ENCODE peak calls at places on chromosomes 3 and 15, in six cellular contexts. F is HL-60; D is esophagus muscularis mucosa; V is cardiac muscle cell; C is AG04449; S is CD8-positive, alpha-beta T cell. A is an unnamed sample.

GRCh38 chr15:98881526-98882517 is 125.8 kb downstream of the PGPEP1L start:
- DNase-seq in C (no peak), S (no peak), V (peak), F (peak), D (no peak), A (no peak)

GRCh38 chr3:113242091-113242581 is 30.8 kb downstream of the BOC start:
- DNase-seq in F (no peak), V (peak), C (no peak), D (no peak), S (no peak), A (peak)

GRCh38 chr15:100255644-100256043 is 86.1 kb downstream of the ADAMTS17 start:
- DNase-seq in C (no peak), S (no peak), V (no peak), F (no peak), D (no peak), A (no peak)

GRCh38 chr3:60086811-60087210 is 1037.0 kb upstream of the CFAP20DC start:
- DNase-seq in V (peak), D (no peak), S (no peak), C (no peak), F (peak), A (peak)

GRCh38 chr3:71393093-71393492 is 190.4 kb downstream of the FOXP1 start:
- DNase-seq in F (no peak), D (no peak), V (no peak), S (no peak), C (no peak), A (no peak)

GRCh38 chr3:29291982-29292363 is 11.1 kb downstream of the RBMS3 start:
- DNase-seq in S (no peak), F (no peak), C (no peak), V (no peak), D (no peak), A (no peak)

GRCh38 chr3:187919990-187920389 is 174.7 kb upstream of the BCL6 start:
- DNase-seq in D (no peak), S (no peak), F (no peak), V (no peak), C (no peak), A (no peak)

GRCh38 chr3:13882876-13883275 is 3.0 kb upstream of the WNT7A start:
- DNase-seq in D (peak), F (no peak), S (no peak), V (no peak), C (no peak), A (no peak)

GRCh38 chr3:143685483-143685882 is 162.8 kb downstream of the SLC9A9 start:
- DNase-seq in F (no peak), D (no peak), C (no peak), V (peak), S (no peak), A (no peak)

GRCh38 chr3:72630614-72631344 is 217.5 kb downstream of the SHQ1 start:
- DNase-seq in S (no peak), C (no peak), V (no peak), F (no peak), D (no peak), A (no peak)

GRCh38 chr15:62920569-62921502 is 121.7 kb upstream of the TPM1 start:
- DNase-seq in D (no peak), V (peak), F (peak), C (no peak), S (no peak), A (peak)

GRCh38 chr15:67033521-67033920 is 31.9 kb upstream of the SMAD3 start:
- DNase-seq in D (no peak), F (no peak), V (no peak), C (no peak), S (peak), A (no peak)

GRCh38 chr3:79497447-79498111 is 270.2 kb downstream of the ROBO1 start:
- DNase-seq in F (no peak), D (no peak), V (peak), S (no peak), C (no peak), A (no peak)

GRCh38 chr15:42273900-42274692 is 863 bp upstream of the TMEM87A start:
- DNase-seq in S (peak), D (peak), V (peak), C (peak), F (peak), A (no peak)

GRCh38 chr3:149367021-149367840 is 10.2 kb downstream of the TM4SF1 start:
- DNase-seq in S (no peak), C (no peak), F (no peak), V (peak), D (no peak), A (no peak)

GRCh38 chr3:132343018-132343612 is 25.9 kb downstream of the ACP3 start:
- DNase-seq in D (no peak), C (no peak), S (no peak), F (peak), V (peak), A (peak)

GRCh38 chr15:74635228-74635627 is 19.6 kb downstream of the CLK3 start:
- DNase-seq in D (no peak), C (no peak), F (peak), V (peak), S (peak), A (no peak)

GRCh38 chr3:138173769-138174420 is 826 bp downstream of the DBR1 start:
- DNase-seq in D (no peak), V (no peak), C (no peak), F (no peak), S (no peak), A (no peak)

GRCh38 chr3:23546186-23546585 is 259.6 kb upstream of the UBE2E1 start:
- DNase-seq in C (no peak), V (no peak), F (no peak), D (no peak), S (no peak), A (no peak)

GRCh38 chr3:14441240-14441919 is 39.0 kb downstream of the SLC6A6 start:
- DNase-seq in V (no peak), S (no peak), D (no peak), F (no peak), C (no peak), A (no peak)

GRCh38 chr3:113534365-113534764 is 2.0 kb downstream of the SIDT1 start:
- DNase-seq in C (no peak), S (no peak), F (no peak), V (no peak), D (no peak), A (no peak)

GRCh38 chr3:194906229-194906629 is 220.5 kb downstream of the FAM43A start:
- DNase-seq in C (no peak), D (peak), F (no peak), V (peak), S (no peak), A (no peak)

GRCh38 chr3:195888311-195888761 is 20.0 kb downstream of the TNK2 start:
- DNase-seq in V (no peak), F (no peak), D (no peak), C (no peak), S (no peak), A (no peak)

GRCh38 chr3:60708191-60708975 is 542.9 kb downstream of the FHIT start:
- DNase-seq in C (peak), F (no peak), D (no peak), S (no peak), V (no peak), A (peak)

GRCh38 chr15:67776600-67776999 is 48.7 kb upstream of the SKOR1 start:
- DNase-seq in V (no peak), D (no peak), S (no peak), F (no peak), C (no peak), A (no peak)

GRCh38 chr3:194606941-194607340 is 26.3 kb downstream of the TMEM44 start:
- DNase-seq in S (no peak), F (no peak), C (no peak), D (no peak), V (no peak), A (no peak)

GRCh38 chr3:158443632-158444031 is 127.4 kb upstream of the MLF1 start:
- DNase-seq in D (no peak), C (no peak), V (no peak), F (no peak), S (no peak), A (no peak)

GRCh38 chr3:12507871-12508281 is 23.6 kb downstream of the TSEN2 start:
- DNase-seq in S (no peak), F (no peak), D (no peak), C (no peak), V (peak), A (peak)

GRCh38 chr15:93261845-93262244 is 172.8 kb upstream of the RGMA start:
- DNase-seq in F (no peak), C (no peak), V (no peak), S (no peak), D (no peak), A (no peak)

GRCh38 chr15:99085413-99086326 is 19.2 kb upstream of the SYNM start:
- DNase-seq in F (no peak), S (no peak), C (peak), V (no peak), D (no peak), A (peak)

GRCh38 chr3:40104441-40104840 is 205.1 kb upstream of the EIF1B start:
- DNase-seq in F (no peak), S (no peak), C (no peak), D (no peak), V (no peak), A (no peak)

GRCh38 chr3:40108643-40109042 is 200.9 kb upstream of the EIF1B start:
- DNase-seq in C (no peak), D (peak), S (no peak), V (no peak), F (no peak), A (no peak)

DNA sequence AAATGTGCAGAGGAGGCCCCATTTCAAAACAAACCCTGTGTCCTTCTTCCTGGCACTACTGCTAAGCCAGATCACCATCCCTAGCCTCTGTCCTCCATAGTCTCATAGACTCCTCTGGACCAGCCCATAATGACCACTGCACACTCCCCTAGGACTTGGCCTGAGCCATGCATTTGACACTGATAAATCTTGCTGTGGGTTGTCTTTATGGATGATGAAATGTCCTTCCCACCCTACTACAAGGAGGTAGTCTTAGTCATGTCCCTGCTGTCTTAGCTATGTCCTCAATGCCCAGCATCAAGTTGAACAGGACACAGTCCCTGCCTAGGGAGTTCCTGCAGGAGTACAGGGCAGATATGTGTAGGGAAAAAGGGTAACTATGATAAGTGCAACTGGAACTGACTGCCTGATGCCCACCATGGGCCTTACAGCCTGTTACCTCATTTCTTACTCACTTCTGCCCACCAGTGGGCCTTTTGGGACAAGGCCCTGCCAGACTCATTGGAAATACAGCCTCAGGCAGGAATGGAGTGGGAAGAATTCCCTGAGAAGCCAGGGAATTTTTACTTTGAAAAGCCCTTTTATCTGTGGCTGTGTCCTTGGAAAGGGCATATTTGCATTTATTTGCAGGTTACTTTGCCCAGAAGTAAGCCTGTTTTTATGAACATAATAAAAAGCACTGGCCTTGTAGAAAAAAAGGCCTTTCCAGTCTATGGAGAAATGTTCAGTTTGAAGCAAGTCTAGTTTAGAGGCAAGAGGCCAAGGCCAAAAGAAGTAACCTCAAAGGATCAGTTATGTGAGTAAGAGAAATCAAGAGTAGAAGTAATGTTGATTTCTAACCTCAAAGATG is 199.6 kb upstream of the EIF1B start:
- DNase-seq in S (no peak), D (peak), F (no peak), C (no peak), V (peak), A (no peak)
- TF ChIP-seq CTCF in S (no peak), D (no peak), F (no peak), C (peak), V (peak), A (peak)

GRCh38 chr15:52218816-52219215 is 27.6 kb upstream of the GNB5 start:
- DNase-seq in D (peak), F (no peak), S (no peak), C (no peak), V (no peak), A (no peak)

GRCh38 chr15:52224211-52224610 is 33.0 kb upstream of the GNB5 start:
- DNase-seq in C (no peak), V (no peak), D (no peak), F (peak), S (no peak), A (no peak)

GRCh38 chr15:52220896-52221660 is 29.9 kb upstream of the GNB5 start:
- DNase-seq in D (no peak), V (no peak), F (no peak), S (no peak), C (no peak), A (no peak)

GRCh38 chr15:52220251-52220650 is 29.1 kb upstream of the GNB5 start:
- DNase-seq in V (no peak), D (no peak), C (no peak), F (no peak), S (no peak), A (no peak)

GRCh38 chr15:52221730-52222129 is 30.5 kb upstream of the GNB5 start:
- DNase-seq in V (no peak), S (no peak), F (no peak), D (no peak), C (no peak), A (no peak)
- H3K4me3 ChIP-seq in V (no peak), S (peak), F (no peak), D (no peak), C (no peak), A (no peak)

GRCh38 chr3:157354722-157355121 is 81.9 kb upstream of the PTX3 start:
- DNase-seq in D (no peak), V (peak), C (no peak), S (no peak), F (no peak), A (no peak)
- TF ChIP-seq CTCF in D (no peak), V (peak), C (peak), S (no peak), F (peak), A (peak)

DNA sequence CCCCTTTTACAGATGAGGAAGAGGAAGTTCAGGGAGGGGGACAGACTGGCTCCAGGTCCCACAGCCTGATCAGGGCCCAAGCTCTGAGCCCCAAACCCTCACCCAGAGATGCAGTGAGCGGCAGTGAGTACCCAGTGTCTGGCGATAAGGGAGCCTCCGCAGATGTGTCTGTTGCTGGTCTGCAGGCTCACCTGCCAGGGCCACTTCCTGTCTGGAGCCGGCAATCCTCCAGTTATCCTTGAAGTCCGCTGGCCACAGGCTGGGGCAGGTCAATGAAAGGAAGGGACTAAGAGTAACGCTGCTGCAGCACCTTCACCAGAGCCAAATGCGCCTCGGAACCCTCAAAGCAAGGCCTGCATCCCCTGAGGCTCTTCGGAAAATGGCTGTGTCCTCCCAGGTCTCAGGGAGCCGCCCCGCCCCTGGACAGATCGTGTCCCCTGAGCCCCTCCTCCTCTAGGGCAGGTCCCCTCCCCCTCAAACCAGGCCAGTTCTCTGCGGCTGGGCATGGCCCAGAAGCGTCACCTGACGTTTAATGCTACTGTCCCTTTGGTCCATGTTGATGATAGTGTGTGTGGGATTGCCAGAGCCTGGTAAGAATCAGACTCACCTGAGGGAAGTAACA is 51.5 kb downstream of the MYL3 start:
- DNase-seq in F (no peak), D (no peak), V (no peak), S (no peak), C (no peak), A (no peak)
- H3K4me3 ChIP-seq in F (no peak), D (peak), V (no peak), S (peak), C (no peak), A (peak)

GRCh38 chr3:107687182-107687581 is 164.4 kb downstream of the BBX start:
- DNase-seq in V (no peak), S (no peak), C (no peak), D (no peak), F (no peak), A (no peak)
- TF ChIP-seq CTCF in V (no peak), S (no peak), C (no peak), D (no peak), F (no peak), A (no peak)

GRCh38 chr3:123658118-123658859 is 73.4 kb upstream of the HACD2 start:
- DNase-seq in D (no peak), F (no peak), C (peak), S (no peak), V (peak), A (peak)

GRCh38 chr3:123661973-123662372 is 77.1 kb upstream of the HACD2 start:
- DNase-seq in S (no peak), D (no peak), F (no peak), V (no peak), C (no peak), A (no peak)

GRCh38 chr3:123660276-123660675 is 75.4 kb upstream of the HACD2 start:
- DNase-seq in D (no peak), S (no peak), V (no peak), F (no peak), C (no peak), A (no peak)

GRCh38 chr3:123658860-123659221 is 74.0 kb upstream of the HACD2 start:
- DNase-seq in F (no peak), D (no peak), S (no peak), V (no peak), C (no peak), A (no peak)

DNA sequence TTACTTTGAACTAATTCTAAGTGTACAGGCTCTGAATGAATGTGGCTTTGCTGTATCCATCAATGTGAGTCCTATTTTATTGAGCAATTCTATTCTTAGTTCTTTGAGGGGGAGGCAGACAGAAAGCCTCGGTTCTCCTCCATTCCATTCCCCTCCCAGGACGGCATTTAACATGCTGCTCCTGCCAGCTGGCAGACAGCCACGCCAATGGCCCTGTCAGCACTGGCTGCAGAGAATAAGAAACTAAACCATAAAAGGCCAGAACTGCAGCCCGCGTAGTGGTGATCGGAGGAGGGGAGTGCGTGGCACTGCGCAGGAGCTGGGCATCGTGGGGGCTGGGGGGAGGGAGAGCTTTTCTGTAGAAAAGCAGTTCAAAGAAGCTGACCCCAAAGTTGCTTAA is 76.0 kb upstream of the HACD2 start:
- DNase-seq in D (peak), C (peak), S (no peak), F (no peak), V (peak), A (peak)
- H3K4me3 ChIP-seq in D (no peak), C (no peak), S (no peak), F (no peak), V (no peak), A (no peak)

GRCh38 chr3:41199866-41200668 is 762 bp downstream of the CTNNB1 start:
- DNase-seq in C (no peak), F (peak), S (peak), D (no peak), V (peak), A (no peak)

GRCh38 chr3:41198526-41198925 is 779 bp upstream of the CTNNB1 start:
- DNase-seq in S (no peak), D (no peak), F (no peak), V (peak), C (no peak), A (no peak)

GRCh38 chr3:41198046-41198445 is 1.3 kb upstream of the CTNNB1 start:
- DNase-seq in S (no peak), V (no peak), D (no peak), F (no peak), C (no peak), A (no peak)

GRCh38 chr3:41200669-41201021 is 1.3 kb downstream of the CTNNB1 start:
- DNase-seq in D (no peak), S (no peak), V (peak), C (no peak), F (peak), A (no peak)

GRCh38 chr3:41198950-41199865 is at the start of gene CTNNB1:
- DNase-seq in V (peak), F (peak), D (peak), S (peak), C (peak), A (peak)
- TF ChIP-seq CTCF in V (no peak), F (no peak), D (peak), S (no peak), C (no peak), A (no peak)

A was measured in astrocyte of the cerebellum.